ENCODE peak calls at places on chromosomes 7 and 10, in seven cellular contexts. V, T, E, W, R, C and H are unnamed samples. For H3K27me3, the result is how much of the 10 kb centered on the place peaks cover.

GRCh38 chr7:65951837-65952578 is 30.0 kb downstream of the GUSB start:
- DNase-seq in V (peak), T (no peak), E (no peak), W (no peak), R (no peak), C (no peak), H (no peak)

GRCh38 chr7:25759281-25759680 is 392.7 kb upstream of the NFE2L3 start:
- DNase-seq in V (no peak), T (no peak), E (no peak), W (no peak), R (no peak), C (no peak), H (no peak)

GRCh38 chr7:114820993-114821945 is 100.6 kb upstream of the MDFIC start:
- DNase-seq in V (no peak), T (no peak), E (no peak), W (no peak), R (no peak), C (no peak), H (no peak)

GRCh38 chr10:44479306-44479705 is 94.4 kb upstream of the CXCL12 start:
- DNase-seq in V (no peak), T (no peak), E (no peak), W (no peak), R (no peak), C (no peak), H (no peak)

GRCh38 chr10:86707505-86707904 is 39.2 kb downstream of the LDB3 start:
- DNase-seq in V (no peak), T (no peak), E (no peak), W (peak), R (peak), C (no peak), H (no peak)

GRCh38 chr7:50226669-50227068 is 77.8 kb upstream of the IKZF1 start:
- DNase-seq in V (no peak), T (no peak), E (no peak), W (no peak), R (no peak), C (no peak), H (no peak)

GRCh38 chr7:81299711-81300110 is 380.9 kb upstream of the SEMA3C start:
- DNase-seq in V (no peak), T (no peak), E (no peak), W (no peak), R (no peak), C (no peak), H (no peak)

GRCh38 chr7:87128883-87129282 is 23.4 kb upstream of the DMTF1 start:
- DNase-seq in V (no peak), T (no peak), E (no peak), W (peak), R (no peak), C (no peak), H (no peak)

GRCh38 chr7:40418445-40418844 is 283.6 kb downstream of the SUGCT start:
- DNase-seq in V (no peak), T (no peak), E (no peak), W (peak), R (no peak), C (no peak), H (no peak)

GRCh38 chr7:11345621-11346020 is 371.9 kb downstream of the PHF14 start:
- DNase-seq in V (no peak), T (no peak), E (no peak), W (no peak), R (no peak), C (no peak), H (no peak)
- H3K27ac ChIP-seq in V (no peak), T (no peak), E (no peak), W (no peak), R (no peak), C (no peak), H (no peak)

GRCh38 chr7:150731916-150732315 is 5.3 kb upstream of the GIMAP5 start:
- DNase-seq in V (no peak), T (no peak), E (no peak), W (no peak), R (no peak), C (no peak), H (no peak)

GRCh38 chr7:150735596-150736358 is 1.4 kb upstream of the GIMAP5 start:
- DNase-seq in V (no peak), T (no peak), E (no peak), W (peak), R (no peak), C (no peak), H (no peak)

GRCh38 chr7:150734293-150734692 is 2.9 kb upstream of the GIMAP5 start:
- DNase-seq in V (no peak), T (no peak), E (no peak), W (no peak), R (no peak), C (no peak), H (no peak)

GRCh38 chr7:150732786-150733733 is 4.2 kb upstream of the GIMAP5 start:
- DNase-seq in V (no peak), T (no peak), E (no peak), W (no peak), R (no peak), C (no peak), H (no peak)

GRCh38 chr7:150733734-150734095 is 3.5 kb upstream of the GIMAP5 start:
- DNase-seq in V (no peak), T (no peak), E (no peak), W (no peak), R (no peak), C (no peak), H (no peak)
- H3K27me3 ChIP-seq in V (under half), T (under half), E (under half), W (under half), R (under half), C (under half), H (under half)

GRCh38 chr10:5030989-5031388 is 27.3 kb upstream of the AKR1C2 start:
- DNase-seq in V (no peak), T (no peak), E (no peak), W (no peak), R (no peak), C (no peak), H (no peak)
- H3K27ac ChIP-seq in V (no peak), T (no peak), E (no peak), W (no peak), R (no peak), C (no peak), H (no peak)

GRCh38 chr10:82164333-82164732 is 289.3 kb downstream of the NRG3 start:
- DNase-seq in V (no peak), T (no peak), E (no peak), W (no peak), R (no peak), C (no peak), H (no peak)
- H3K27me3 ChIP-seq in V (under half), T (under half), E (under half), W (under half), R (under half), C (under half), H (under half)

DNA sequence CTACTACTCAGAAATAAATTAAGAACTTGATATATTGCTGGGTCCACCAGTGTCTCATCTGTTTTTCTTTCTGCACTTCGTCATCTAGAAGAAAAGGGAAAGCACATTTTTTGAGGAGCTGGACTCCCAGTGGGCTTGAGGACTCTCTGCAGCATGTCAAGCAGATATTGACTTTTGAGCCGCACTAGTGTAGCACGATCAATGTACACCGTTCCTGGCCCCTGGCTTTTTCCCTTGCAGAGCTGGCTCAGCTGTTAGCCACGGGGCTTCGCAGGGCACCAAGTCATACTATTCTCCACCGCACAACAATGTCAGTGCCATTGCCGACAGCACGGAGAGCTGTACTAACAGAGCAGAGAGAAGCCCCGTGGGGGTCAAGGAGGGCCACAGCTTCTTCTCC is 235.4 kb upstream of the HABP2 start:
- DNase-seq in V (no peak), T (no peak), E (no peak), W (no peak), R (no peak), C (no peak), H (no peak)
- H3K27ac ChIP-seq in V (no peak), T (no peak), E (no peak), W (no peak), R (no peak), C (no peak), H (no peak)

DNA sequence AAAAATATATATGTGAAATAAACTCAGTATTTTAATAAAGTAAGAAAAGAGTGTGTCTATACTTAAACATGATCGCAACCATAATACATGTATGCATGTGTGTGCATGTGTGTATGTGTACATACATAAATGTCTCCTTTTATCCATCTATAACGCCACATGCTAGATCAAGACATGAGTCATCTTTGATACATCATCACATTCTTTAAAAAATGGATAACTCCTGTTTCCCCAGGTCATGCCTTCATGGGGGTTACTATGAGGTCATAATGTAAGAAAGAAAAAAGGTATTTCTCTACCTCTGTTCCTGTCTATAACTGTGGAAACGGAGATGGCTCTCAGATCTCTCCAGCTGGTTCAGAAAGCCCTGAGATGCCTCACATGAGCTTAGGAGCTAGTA is 41.2 kb downstream of the LSMEM1 start:
- DNase-seq in V (no peak), T (no peak), E (no peak), W (no peak), R (no peak), C (no peak), H (no peak)
- H3K27me3 ChIP-seq in V (under half), T (under half), E (under half), W (under half), R (under half), C (under half), H (under half)

DNA sequence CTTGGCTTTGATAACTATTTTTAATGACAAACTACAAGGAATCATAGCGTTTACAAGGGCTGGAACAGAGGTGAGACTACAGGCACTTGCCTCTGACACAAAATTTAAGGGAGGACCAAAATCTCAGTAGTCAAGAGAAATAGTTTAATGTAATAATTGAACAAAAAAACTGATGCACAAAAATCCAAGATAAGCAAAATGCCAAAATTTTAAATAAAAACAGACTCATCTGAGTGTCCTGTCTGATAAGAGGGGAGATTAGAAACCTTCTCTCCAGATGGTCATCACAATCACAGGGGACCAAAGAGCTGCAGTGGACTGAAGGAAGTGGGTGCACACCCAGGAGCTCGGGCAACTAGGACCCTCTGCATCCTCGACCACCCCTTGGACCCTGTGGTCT is 70.5 kb downstream of the PARD3 start:
- DNase-seq in V (no peak), T (no peak), E (no peak), W (no peak), R (no peak), C (no peak), H (no peak)
- H3K27ac ChIP-seq in V (no peak), T (peak), E (no peak), W (no peak), R (no peak), C (no peak), H (peak)